ENCODE peak calls at places on chromosomes 6 and 20, in seven cellular contexts. B is stimulated activated CD4-positive, alpha-beta T cell treated with anti-CD3 and anti-CD28 coated beads, Interleukin-2, amount 100 ng/mL, for 48 hours; G is T-helper 17 cell; Z is left lobe of liver; F is activated CD4-positive, alpha-beta T cell treated with anti-CD3 and anti-CD28 coated beads, Interleukin-2, amount 50 U/mL, for 4 hours; I is stimulated activated CD8-positive, alpha-beta memory T cell treated with anti-CD3 and anti-CD28 coated beads, Interleukin-15, amount 100 ng/mL, for 1 hour; V is tibial artery. H is an unnamed sample.

GRCh38 chr6:161443868-161444267 is 170.0 kb upstream of the AGPAT4 start:
- DNase-seq in B (no peak), G (no peak), Z (no peak), F (no peak), I (no peak), V (no peak), H (no peak)

GRCh38 chr6:144856622-144857021 is 571.5 kb downstream of the UTRN start:
- DNase-seq in B (no peak), G (no peak), Z (no peak), F (no peak), I (no peak), V (no peak), H (no peak)

GRCh38 chr20:38186788-38187221 is 21.7 kb upstream of the TGM2 start:
- DNase-seq in B (no peak), G (no peak), Z (no peak), F (no peak), I (no peak), V (no peak), H (no peak)

GRCh38 chr20:37333848-37334318 is 12.1 kb upstream of the SRC start:
- DNase-seq in B (no peak), G (no peak), Z (no peak), F (no peak), I (no peak), V (no peak), H (no peak)

GRCh38 chr6:168988801-168989200 is 264.8 kb downstream of the THBS2 start:
- DNase-seq in B (no peak), G (no peak), Z (no peak), F (no peak), I (no peak), V (peak), H (no peak)

GRCh38 chr20:34862724-34863123 is 9.9 kb downstream of the GGT7 start:
- DNase-seq in B (no peak), G (no peak), Z (no peak), F (no peak), I (no peak), V (no peak), H (no peak)

GRCh38 chr6:73372516-73372915 is 2.8 kb upstream of the OOEP start:
- DNase-seq in B (no peak), G (no peak), Z (peak), F (no peak), I (no peak), V (no peak), H (no peak)

GRCh38 chr6:35757461-35758123 is 18.8 kb upstream of the CLPSL2 start:
- DNase-seq in B (no peak), G (no peak), Z (no peak), F (no peak), I (no peak), V (no peak), H (no peak)

GRCh38 chr20:57047281-57048026 is 219.0 kb downstream of the BMP7 start:
- DNase-seq in B (no peak), G (no peak), Z (no peak), F (no peak), I (no peak), V (no peak), H (no peak)

GRCh38 chr6:52146851-52147445 is 39.2 kb upstream of the IL17A start:
- DNase-seq in B (no peak), G (no peak), Z (no peak), F (no peak), I (no peak), V (no peak), H (no peak)

GRCh38 chr6:165184192-165184979 is 125.0 kb downstream of the C6orf118 start:
- DNase-seq in B (no peak), G (no peak), Z (no peak), F (no peak), I (no peak), V (no peak), H (no peak)

GRCh38 chr6:20953019-20953418 is 418.8 kb downstream of the CDKAL1 start:
- DNase-seq in B (no peak), G (no peak), Z (no peak), F (no peak), I (no peak), V (no peak), H (no peak)

GRCh38 chr6:19309661-19310060 is 527.5 kb upstream of the ID4 start:
- DNase-seq in B (no peak), G (no peak), Z (no peak), F (no peak), I (no peak), V (no peak), H (no peak)

GRCh38 chr6:91482498-91482897 is 895.6 kb upstream of the MAP3K7 start:
- DNase-seq in B (no peak), G (no peak), Z (no peak), F (no peak), I (no peak), V (no peak), H (no peak)

GRCh38 chr6:143024977-143025376 is 35.7 kb upstream of the AIG1 start:
- DNase-seq in B (no peak), G (no peak), Z (no peak), F (no peak), I (no peak), V (no peak), H (no peak)

GRCh38 chr20:2820084-2820895 is 4.1 kb downstream of the TMEM239 start:
- DNase-seq in B (no peak), G (no peak), Z (peak), F (no peak), I (no peak), V (no peak), H (no peak)

GRCh38 chr6:6434151-6434550 is 113.7 kb upstream of the F13A1 start:
- DNase-seq in B (no peak), G (no peak), Z (no peak), F (no peak), I (no peak), V (no peak), H (no peak)

GRCh38 chr6:159808647-159809046 is 8.6 kb downstream of the PNLDC1 start:
- DNase-seq in B (no peak), G (no peak), Z (no peak), F (no peak), I (no peak), V (no peak), H (no peak)

GRCh38 chr20:34537651-34538050 is 20.9 kb upstream of the MAP1LC3A start:
- DNase-seq in B (no peak), G (no peak), Z (no peak), F (no peak), I (no peak), V (no peak), H (no peak)

GRCh38 chr20:12112089-12112474 is 194.4 kb downstream of the BTBD3 start:
- DNase-seq in B (no peak), G (no peak), Z (no peak), F (no peak), I (no peak), V (no peak), H (no peak)

H was measured in gastrocnemius medialis.